ENCODE peak calls at places on chromosomes 6 and 20, in four cellular contexts. U is ascending aorta, Y is esophagus squamous epithelium, I is thoracic aorta. O is an unnamed sample. For H3K4me1, the result is how much of the 10 kb centered on the place peaks cover.

GRCh38 chr20:37193821-37194220 is 14.5 kb upstream of the MROH8 start:
- DNase-seq in U (no peak), Y (no peak), I (no peak), O (no peak)

GRCh38 chr20:25226433-25227316 is 21.2 kb upstream of the PYGB start:
- DNase-seq in U (no peak), Y (no peak), I (no peak), O (no peak)

GRCh38 chr6:167647333-167647732 is 179.4 kb upstream of the AFDN start:
- DNase-seq in U (no peak), Y (no peak), I (no peak), O (no peak)

GRCh38 chr20:54208492-54209044 is 681 bp downstream of the PFDN4 start:
- DNase-seq in U (no peak), Y (no peak), I (no peak), O (peak)

GRCh38 chr20:45420125-45420524 is 4.2 kb downstream of the PIGT start:
- DNase-seq in U (no peak), Y (no peak), I (no peak), O (no peak)

GRCh38 chr20:62739581-62740285 is 31.1 kb downstream of the NTSR1 start:
- DNase-seq in U (no peak), Y (no peak), I (no peak), O (no peak)

GRCh38 chr20:7302256-7302655 is 534.8 kb downstream of the BMP2 start:
- DNase-seq in U (no peak), Y (no peak), I (no peak), O (peak)

GRCh38 chr6:26224940-26225847 is 138.0 kb downstream of the HFE start:
- DNase-seq in U (no peak), Y (no peak), I (no peak), O (peak)

GRCh38 chr6:139372326-139373153 is 1.9 kb downstream of the CITED2 start:
- DNase-seq in U (no peak), Y (no peak), I (no peak), O (no peak)

GRCh38 chr6:56767892-56768531 is 125.3 kb upstream of the DST start:
- DNase-seq in U (no peak), Y (no peak), I (no peak), O (peak)

GRCh38 chr6:139483082-139483481 is 108.6 kb upstream of the CITED2 start:
- DNase-seq in U (no peak), Y (no peak), I (no peak), O (peak)

GRCh38 chr20:46348972-46349741 is 40.9 kb upstream of the CDH22 start:
- DNase-seq in U (no peak), Y (no peak), I (no peak), O (peak)

GRCh38 chr6:52914516-52914915 is 5.0 kb upstream of the GSTA3 start:
- DNase-seq in U (no peak), Y (no peak), I (no peak), O (no peak)

GRCh38 chr20:13819885-13820645 is 35.2 kb downstream of the NDUFAF5 start:
- DNase-seq in U (no peak), Y (no peak), I (no peak), O (peak)

GRCh38 chr6:14441371-14441781 is 323.8 kb downstream of the CD83 start:
- DNase-seq in U (no peak), Y (no peak), I (no peak), O (no peak)

GRCh38 chr20:24116611-24117010 is 128.0 kb upstream of the GGTLC1 start:
- DNase-seq in U (no peak), Y (no peak), I (no peak), O (no peak)

GRCh38 chr20:24118781-24119175 is 130.2 kb upstream of the GGTLC1 start:
- DNase-seq in U (no peak), Y (no peak), I (no peak), O (no peak)

GRCh38 chr20:24117386-24117785 is 128.8 kb upstream of the GGTLC1 start:
- DNase-seq in U (no peak), Y (no peak), I (no peak), O (no peak)

GRCh38 chr20:24112360-24112759 is 123.8 kb upstream of the GGTLC1 start:
- DNase-seq in U (no peak), Y (no peak), I (no peak), O (no peak)

DNA sequence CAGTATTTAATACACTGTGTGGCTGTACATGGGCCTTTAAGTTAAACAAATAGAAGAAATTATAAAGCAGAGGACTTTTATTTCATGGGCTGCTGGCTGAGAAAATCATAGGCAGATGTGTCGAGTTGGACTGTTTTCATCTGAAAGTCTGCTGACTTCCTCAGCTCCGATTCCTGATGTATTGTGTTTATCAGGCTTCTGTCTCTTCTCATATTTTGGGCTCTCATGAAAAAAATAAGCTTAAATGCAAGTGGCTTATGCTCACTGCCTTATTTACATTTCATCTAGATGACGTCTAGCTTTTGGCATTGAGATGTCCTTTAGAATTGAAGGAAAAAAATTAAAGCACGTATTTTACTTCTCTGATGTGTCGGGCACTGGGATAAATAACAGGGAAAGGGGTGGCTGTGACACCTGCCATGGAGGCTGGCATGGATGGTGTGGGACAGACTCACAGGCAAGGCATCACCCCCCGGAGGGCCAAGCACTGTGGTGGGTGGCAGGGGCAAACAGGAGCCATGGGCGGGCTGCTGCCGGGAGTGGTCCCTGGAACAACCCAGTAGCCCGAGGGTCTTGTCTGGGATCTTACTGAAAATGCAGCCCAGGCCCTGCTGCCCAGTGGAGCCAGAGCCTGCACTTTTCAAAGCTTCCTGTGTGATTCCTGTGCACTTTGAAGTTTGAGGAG is 129.7 kb upstream of the GGTLC1 start:
- DNase-seq in U (no peak), Y (no peak), I (no peak), O (no peak)
- H3K4me1 ChIP-seq in U (under half), Y (under half), I (under half), O (under half)

GRCh38 chr6:162056061-162056460 is 671.5 kb downstream of the PRKN start:
- DNase-seq in U (no peak), Y (no peak), I (no peak), O (no peak)

GRCh38 chr6:162058281-162058875 is 669.2 kb downstream of the PRKN start:
- DNase-seq in U (no peak), Y (no peak), I (no peak), O (no peak)

GRCh38 chr6:162055365-162055764 is 672.2 kb downstream of the PRKN start:
- DNase-seq in U (no peak), Y (no peak), I (no peak), O (peak)

GRCh38 chr6:162053084-162053483 is 674.5 kb downstream of the PRKN start:
- DNase-seq in U (no peak), Y (no peak), I (no peak), O (no peak)

DNA sequence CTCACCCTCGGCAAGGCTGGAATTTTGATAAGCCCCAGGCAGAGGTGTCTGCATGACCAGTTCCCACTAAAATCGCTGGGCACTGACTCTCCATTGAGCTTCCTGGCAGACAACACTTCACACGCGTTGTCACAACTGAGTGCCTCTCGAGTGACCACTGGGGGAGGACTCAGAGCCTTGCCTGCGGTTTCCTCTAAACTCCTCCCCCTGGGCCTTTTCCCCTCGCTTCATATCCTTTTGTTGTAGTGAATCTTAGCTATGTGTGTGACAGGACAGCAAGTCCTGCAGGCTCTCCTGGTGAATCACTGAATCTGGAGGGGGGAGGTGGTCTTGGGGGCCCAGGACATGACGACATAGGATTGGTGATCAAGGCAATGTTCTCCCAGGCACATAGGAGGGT is 670.8 kb downstream of the PRKN start:
- DNase-seq in U (no peak), Y (no peak), I (no peak), O (peak)
- H3K4me1 ChIP-seq in U (under half), Y (under half), I (under half), O (under half)

DNA sequence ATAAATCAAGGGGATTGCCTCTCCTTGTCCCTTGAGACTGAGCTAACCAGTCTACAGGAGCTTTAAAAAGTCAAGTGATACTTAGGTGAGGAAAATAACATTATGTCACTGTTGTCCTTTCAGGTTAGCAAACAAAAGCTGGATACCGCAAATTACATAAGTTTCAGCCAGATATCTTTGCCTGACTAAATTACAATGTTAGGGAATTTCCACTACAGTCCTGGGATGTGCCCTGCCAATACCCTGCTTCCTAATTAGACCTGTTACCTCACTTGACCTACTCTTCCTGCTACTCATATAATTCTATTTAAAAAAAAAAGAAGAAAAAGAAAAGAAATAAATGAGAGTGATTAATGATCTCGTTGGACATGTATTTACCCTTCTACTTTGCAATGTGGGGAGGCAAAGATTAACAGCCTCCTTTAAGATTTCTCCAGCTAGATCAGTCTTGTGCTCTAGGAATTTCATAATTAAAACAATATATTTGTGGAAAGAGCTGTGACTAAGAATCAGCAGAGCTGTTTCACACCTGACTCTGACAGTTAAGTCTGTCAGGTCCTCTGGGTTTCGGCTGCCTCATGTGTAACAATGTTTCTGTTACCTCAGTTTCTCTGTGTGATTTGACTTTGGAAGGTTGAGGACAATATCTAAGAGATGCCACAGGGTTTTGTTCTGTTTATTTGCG is 318.9 kb downstream of the HDGFL1 start:
- DNase-seq in U (no peak), Y (no peak), I (no peak), O (no peak)
- H3K4me1 ChIP-seq in U (under half), Y (under half), I (under half), O (under half)

GRCh38 chr20:48807051-48807450 is 20.7 kb downstream of the PREX1 start:
- DNase-seq in U (no peak), Y (no peak), I (no peak), O (no peak)
- H3K4me1 ChIP-seq in U (under half), Y (under half), I (half or more), O (under half)

GRCh38 chr6:134315189-134315588 is 2.7 kb downstream of the SGK1 start:
- DNase-seq in U (no peak), Y (no peak), I (no peak), O (no peak)
- H3K4me1 ChIP-seq in U (under half), Y (under half), I (under half), O (under half)